ENCODE peak calls at places on chromosome 5, in five cellular contexts. One of them, this sample, is unnamed.

GRCh38 chr5:179795863-179796833 is 2.4 kb downstream of the LTC4S start:
- DNase-seq in activated CD4-positive, alpha-beta T cell treated with anti-CD3 and anti-CD28 coated beads, Interleukin-2, amount 10 ng/mL, durations not matched to agents 7 days and 5 days: peak
- DNase-seq in activated naive CD8-positive, alpha-beta T cell treated with anti-CD3 and anti-CD28 coated beads, Interleukin-2, amount 50 U/mL, for 16 hours: no peak
- DNase-seq in fibroblast of mammary gland: peak
- DNase-seq in 8988T: peak
- DNase-seq in this sample: peak

GRCh38 chr5:10291736-10292135 is 16.0 kb downstream of the CMBL start:
- DNase-seq in activated CD4-positive, alpha-beta T cell treated with anti-CD3 and anti-CD28 coated beads, Interleukin-2, amount 10 ng/mL, durations not matched to agents 7 days and 5 days: no peak
- DNase-seq in activated naive CD8-positive, alpha-beta T cell treated with anti-CD3 and anti-CD28 coated beads, Interleukin-2, amount 50 U/mL, for 16 hours: no peak
- DNase-seq in fibroblast of mammary gland: no peak
- DNase-seq in 8988T: no peak
- DNase-seq in this sample: no peak

GRCh38 chr5:150317048-150318003 is 14.6 kb upstream of the ARSI start:
- DNase-seq in activated CD4-positive, alpha-beta T cell treated with anti-CD3 and anti-CD28 coated beads, Interleukin-2, amount 10 ng/mL, durations not matched to agents 7 days and 5 days: no peak
- DNase-seq in activated naive CD8-positive, alpha-beta T cell treated with anti-CD3 and anti-CD28 coated beads, Interleukin-2, amount 50 U/mL, for 16 hours: no peak
- DNase-seq in fibroblast of mammary gland: peak
- DNase-seq in 8988T: peak
- DNase-seq in this sample: peak

GRCh38 chr5:81195334-81195929 is 37.7 kb upstream of the CKMT2 start:
- DNase-seq in activated CD4-positive, alpha-beta T cell treated with anti-CD3 and anti-CD28 coated beads, Interleukin-2, amount 10 ng/mL, durations not matched to agents 7 days and 5 days: no peak
- DNase-seq in activated naive CD8-positive, alpha-beta T cell treated with anti-CD3 and anti-CD28 coated beads, Interleukin-2, amount 50 U/mL, for 16 hours: no peak
- DNase-seq in fibroblast of mammary gland: peak
- DNase-seq in 8988T: no peak
- DNase-seq in this sample: no peak

GRCh38 chr5:180649297-180650039 is at the start of gene FLT4:
- DNase-seq in activated CD4-positive, alpha-beta T cell treated with anti-CD3 and anti-CD28 coated beads, Interleukin-2, amount 10 ng/mL, durations not matched to agents 7 days and 5 days: no peak
- DNase-seq in activated naive CD8-positive, alpha-beta T cell treated with anti-CD3 and anti-CD28 coated beads, Interleukin-2, amount 50 U/mL, for 16 hours: no peak
- DNase-seq in fibroblast of mammary gland: no peak
- DNase-seq in 8988T: no peak
- DNase-seq in this sample: no peak

GRCh38 chr5:74640450-74641013 is at the start of gene ENC1:
- DNase-seq in activated CD4-positive, alpha-beta T cell treated with anti-CD3 and anti-CD28 coated beads, Interleukin-2, amount 10 ng/mL, durations not matched to agents 7 days and 5 days: peak
- DNase-seq in activated naive CD8-positive, alpha-beta T cell treated with anti-CD3 and anti-CD28 coated beads, Interleukin-2, amount 50 U/mL, for 16 hours: peak
- DNase-seq in fibroblast of mammary gland: peak
- DNase-seq in 8988T: no peak
- DNase-seq in this sample: peak

GRCh38 chr5:80168388-80169028 is 87.3 kb downstream of the SERINC5 start:
- DNase-seq in activated CD4-positive, alpha-beta T cell treated with anti-CD3 and anti-CD28 coated beads, Interleukin-2, amount 10 ng/mL, durations not matched to agents 7 days and 5 days: no peak
- DNase-seq in activated naive CD8-positive, alpha-beta T cell treated with anti-CD3 and anti-CD28 coated beads, Interleukin-2, amount 50 U/mL, for 16 hours: no peak
- DNase-seq in fibroblast of mammary gland: no peak
- DNase-seq in 8988T: no peak
- DNase-seq in this sample: no peak

GRCh38 chr5:17288570-17288969 is 71.1 kb downstream of the BASP1 start:
- DNase-seq in activated CD4-positive, alpha-beta T cell treated with anti-CD3 and anti-CD28 coated beads, Interleukin-2, amount 10 ng/mL, durations not matched to agents 7 days and 5 days: no peak
- DNase-seq in activated naive CD8-positive, alpha-beta T cell treated with anti-CD3 and anti-CD28 coated beads, Interleukin-2, amount 50 U/mL, for 16 hours: no peak
- DNase-seq in fibroblast of mammary gland: no peak
- DNase-seq in 8988T: no peak
- DNase-seq in this sample: no peak

GRCh38 chr5:153445875-153446567 is 44.4 kb upstream of the GRIA1 start:
- DNase-seq in activated CD4-positive, alpha-beta T cell treated with anti-CD3 and anti-CD28 coated beads, Interleukin-2, amount 10 ng/mL, durations not matched to agents 7 days and 5 days: no peak
- DNase-seq in activated naive CD8-positive, alpha-beta T cell treated with anti-CD3 and anti-CD28 coated beads, Interleukin-2, amount 50 U/mL, for 16 hours: no peak
- DNase-seq in fibroblast of mammary gland: peak
- DNase-seq in 8988T: no peak
- DNase-seq in this sample: no peak

GRCh38 chr5:109143001-109143400 is 266.8 kb downstream of the PJA2 start:
- DNase-seq in activated CD4-positive, alpha-beta T cell treated with anti-CD3 and anti-CD28 coated beads, Interleukin-2, amount 10 ng/mL, durations not matched to agents 7 days and 5 days: no peak
- DNase-seq in activated naive CD8-positive, alpha-beta T cell treated with anti-CD3 and anti-CD28 coated beads, Interleukin-2, amount 50 U/mL, for 16 hours: no peak
- DNase-seq in fibroblast of mammary gland: peak
- DNase-seq in 8988T: no peak
- DNase-seq in this sample: no peak

GRCh38 chr5:172490739-172491461 is 36.6 kb upstream of the SH3PXD2B start:
- DNase-seq in activated CD4-positive, alpha-beta T cell treated with anti-CD3 and anti-CD28 coated beads, Interleukin-2, amount 10 ng/mL, durations not matched to agents 7 days and 5 days: no peak
- DNase-seq in activated naive CD8-positive, alpha-beta T cell treated with anti-CD3 and anti-CD28 coated beads, Interleukin-2, amount 50 U/mL, for 16 hours: no peak
- DNase-seq in fibroblast of mammary gland: no peak
- DNase-seq in 8988T: no peak
- DNase-seq in this sample: no peak

GRCh38 chr5:160539431-160539830 is 117.8 kb downstream of the PTTG1 start:
- DNase-seq in activated CD4-positive, alpha-beta T cell treated with anti-CD3 and anti-CD28 coated beads, Interleukin-2, amount 10 ng/mL, durations not matched to agents 7 days and 5 days: no peak
- DNase-seq in activated naive CD8-positive, alpha-beta T cell treated with anti-CD3 and anti-CD28 coated beads, Interleukin-2, amount 50 U/mL, for 16 hours: no peak
- DNase-seq in fibroblast of mammary gland: no peak
- DNase-seq in 8988T: no peak
- DNase-seq in this sample: no peak

GRCh38 chr5:3320317-3320865 is 275.2 kb upstream of the IRX1 start:
- DNase-seq in activated CD4-positive, alpha-beta T cell treated with anti-CD3 and anti-CD28 coated beads, Interleukin-2, amount 10 ng/mL, durations not matched to agents 7 days and 5 days: no peak
- DNase-seq in activated naive CD8-positive, alpha-beta T cell treated with anti-CD3 and anti-CD28 coated beads, Interleukin-2, amount 50 U/mL, for 16 hours: no peak
- DNase-seq in fibroblast of mammary gland: no peak
- DNase-seq in 8988T: no peak
- DNase-seq in this sample: no peak

GRCh38 chr5:153267506-153267905 is 223.0 kb upstream of the GRIA1 start:
- DNase-seq in activated CD4-positive, alpha-beta T cell treated with anti-CD3 and anti-CD28 coated beads, Interleukin-2, amount 10 ng/mL, durations not matched to agents 7 days and 5 days: no peak
- DNase-seq in activated naive CD8-positive, alpha-beta T cell treated with anti-CD3 and anti-CD28 coated beads, Interleukin-2, amount 50 U/mL, for 16 hours: no peak
- DNase-seq in fibroblast of mammary gland: peak
- DNase-seq in 8988T: no peak
- DNase-seq in this sample: peak

GRCh38 chr5:60852940-60853339 is 8.9 kb upstream of the ELOVL7 start:
- DNase-seq in activated CD4-positive, alpha-beta T cell treated with anti-CD3 and anti-CD28 coated beads, Interleukin-2, amount 10 ng/mL, durations not matched to agents 7 days and 5 days: no peak
- DNase-seq in activated naive CD8-positive, alpha-beta T cell treated with anti-CD3 and anti-CD28 coated beads, Interleukin-2, amount 50 U/mL, for 16 hours: no peak
- DNase-seq in fibroblast of mammary gland: no peak
- DNase-seq in 8988T: no peak
- DNase-seq in this sample: no peak

GRCh38 chr5:119315516-119315949 is 40.3 kb upstream of the TNFAIP8 start:
- DNase-seq in activated CD4-positive, alpha-beta T cell treated with anti-CD3 and anti-CD28 coated beads, Interleukin-2, amount 10 ng/mL, durations not matched to agents 7 days and 5 days: peak
- DNase-seq in activated naive CD8-positive, alpha-beta T cell treated with anti-CD3 and anti-CD28 coated beads, Interleukin-2, amount 50 U/mL, for 16 hours: peak
- DNase-seq in fibroblast of mammary gland: peak
- DNase-seq in 8988T: peak
- DNase-seq in this sample: peak

GRCh38 chr5:98173334-98173733 is 600.1 kb upstream of the RGMB start:
- DNase-seq in activated CD4-positive, alpha-beta T cell treated with anti-CD3 and anti-CD28 coated beads, Interleukin-2, amount 10 ng/mL, durations not matched to agents 7 days and 5 days: no peak
- DNase-seq in activated naive CD8-positive, alpha-beta T cell treated with anti-CD3 and anti-CD28 coated beads, Interleukin-2, amount 50 U/mL, for 16 hours: no peak
- DNase-seq in fibroblast of mammary gland: peak
- DNase-seq in 8988T: no peak
- DNase-seq in this sample: peak

GRCh38 chr5:92402045-92402444 is 1018.9 kb upstream of the ARRDC3 start:
- DNase-seq in activated CD4-positive, alpha-beta T cell treated with anti-CD3 and anti-CD28 coated beads, Interleukin-2, amount 10 ng/mL, durations not matched to agents 7 days and 5 days: no peak
- DNase-seq in activated naive CD8-positive, alpha-beta T cell treated with anti-CD3 and anti-CD28 coated beads, Interleukin-2, amount 50 U/mL, for 16 hours: no peak
- DNase-seq in fibroblast of mammary gland: peak
- DNase-seq in 8988T: no peak
- DNase-seq in this sample: peak

GRCh38 chr5:142821733-142822487 is 51.7 kb downstream of the ARHGAP26 start:
- DNase-seq in activated CD4-positive, alpha-beta T cell treated with anti-CD3 and anti-CD28 coated beads, Interleukin-2, amount 10 ng/mL, durations not matched to agents 7 days and 5 days: no peak
- DNase-seq in activated naive CD8-positive, alpha-beta T cell treated with anti-CD3 and anti-CD28 coated beads, Interleukin-2, amount 50 U/mL, for 16 hours: no peak
- DNase-seq in fibroblast of mammary gland: peak
- DNase-seq in 8988T: no peak
- DNase-seq in this sample: peak

GRCh38 chr5:180291943-180292831 is at the start of gene MAPK9:
- DNase-seq in activated CD4-positive, alpha-beta T cell treated with anti-CD3 and anti-CD28 coated beads, Interleukin-2, amount 10 ng/mL, durations not matched to agents 7 days and 5 days: peak
- DNase-seq in activated naive CD8-positive, alpha-beta T cell treated with anti-CD3 and anti-CD28 coated beads, Interleukin-2, amount 50 U/mL, for 16 hours: peak
- DNase-seq in fibroblast of mammary gland: peak
- DNase-seq in 8988T: peak
- DNase-seq in this sample: peak

GRCh38 chr5:37370550-37370863 is 399 bp downstream of the NUP155 start:
- DNase-seq in activated CD4-positive, alpha-beta T cell treated with anti-CD3 and anti-CD28 coated beads, Interleukin-2, amount 10 ng/mL, durations not matched to agents 7 days and 5 days: no peak
- DNase-seq in activated naive CD8-positive, alpha-beta T cell treated with anti-CD3 and anti-CD28 coated beads, Interleukin-2, amount 50 U/mL, for 16 hours: no peak
- DNase-seq in fibroblast of mammary gland: no peak
- DNase-seq in 8988T: no peak
- DNase-seq in this sample: no peak

GRCh38 chr5:104179057-104179456 is 616.5 kb upstream of the NUDT12 start:
- DNase-seq in activated CD4-positive, alpha-beta T cell treated with anti-CD3 and anti-CD28 coated beads, Interleukin-2, amount 10 ng/mL, durations not matched to agents 7 days and 5 days: peak
- DNase-seq in activated naive CD8-positive, alpha-beta T cell treated with anti-CD3 and anti-CD28 coated beads, Interleukin-2, amount 50 U/mL, for 16 hours: no peak
- DNase-seq in fibroblast of mammary gland: peak
- DNase-seq in 8988T: peak
- DNase-seq in this sample: peak

GRCh38 chr5:65102826-65103673 is 334.3 kb downstream of the CWC27 start:
- DNase-seq in activated CD4-positive, alpha-beta T cell treated with anti-CD3 and anti-CD28 coated beads, Interleukin-2, amount 10 ng/mL, durations not matched to agents 7 days and 5 days: peak
- DNase-seq in activated naive CD8-positive, alpha-beta T cell treated with anti-CD3 and anti-CD28 coated beads, Interleukin-2, amount 50 U/mL, for 16 hours: no peak
- DNase-seq in fibroblast of mammary gland: peak
- DNase-seq in 8988T: no peak
- DNase-seq in this sample: peak

GRCh38 chr5:123119334-123119986 is 30.4 kb downstream of the PRDM6 start:
- DNase-seq in activated CD4-positive, alpha-beta T cell treated with anti-CD3 and anti-CD28 coated beads, Interleukin-2, amount 10 ng/mL, durations not matched to agents 7 days and 5 days: no peak
- DNase-seq in activated naive CD8-positive, alpha-beta T cell treated with anti-CD3 and anti-CD28 coated beads, Interleukin-2, amount 50 U/mL, for 16 hours: no peak
- DNase-seq in fibroblast of mammary gland: no peak
- DNase-seq in 8988T: no peak
- DNase-seq in this sample: peak

GRCh38 chr5:154196955-154197652 is 6.6 kb downstream of the GALNT10 start:
- DNase-seq in activated CD4-positive, alpha-beta T cell treated with anti-CD3 and anti-CD28 coated beads, Interleukin-2, amount 10 ng/mL, durations not matched to agents 7 days and 5 days: peak
- DNase-seq in activated naive CD8-positive, alpha-beta T cell treated with anti-CD3 and anti-CD28 coated beads, Interleukin-2, amount 50 U/mL, for 16 hours: no peak
- DNase-seq in fibroblast of mammary gland: peak
- DNase-seq in 8988T: no peak
- DNase-seq in this sample: peak

GRCh38 chr5:80825780-80826460 is 134.2 kb upstream of the RASGRF2 start:
- DNase-seq in activated CD4-positive, alpha-beta T cell treated with anti-CD3 and anti-CD28 coated beads, Interleukin-2, amount 10 ng/mL, durations not matched to agents 7 days and 5 days: no peak
- DNase-seq in activated naive CD8-positive, alpha-beta T cell treated with anti-CD3 and anti-CD28 coated beads, Interleukin-2, amount 50 U/mL, for 16 hours: no peak
- DNase-seq in fibroblast of mammary gland: no peak
- DNase-seq in 8988T: no peak
- DNase-seq in this sample: no peak